ENCODE peak calls at places on chromosomes 2 and 18, in six cellular contexts. One of them, this sample, is unnamed.

GRCh38 chr2:239777219-239777618 is 247.9 kb downstream of the NDUFA10 start:
- DNase-seq in prostate gland: no peak
- DNase-seq in lower leg skin: no peak
- DNase-seq in activated T-helper 1 cell treated with anti-CD3 and anti-CD28 coated beads, Interleukin-12 subunit alpha, Interleukin-12 subunit beta, Interleukin-2, Interleukin-4 antibody, amounts not matched to agents 30 ng/mL and 10 ng/mL and 1 ng/mL, durations not matched to agents 14 hours and 24 hours and 36 hours: no peak
- DNase-seq in M059J: no peak
- DNase-seq in H9: peak; percentile 12
- DNase-seq in this sample: no peak

GRCh38 chr2:239149501-239149900 is 251.3 kb downstream of the HDAC4 start:
- DNase-seq in prostate gland: no peak
- DNase-seq in lower leg skin: no peak
- DNase-seq in activated T-helper 1 cell treated with anti-CD3 and anti-CD28 coated beads, Interleukin-12 subunit alpha, Interleukin-12 subunit beta, Interleukin-2, Interleukin-4 antibody, amounts not matched to agents 30 ng/mL and 10 ng/mL and 1 ng/mL, durations not matched to agents 14 hours and 24 hours and 36 hours: no peak
- DNase-seq in M059J: no peak
- DNase-seq in H9: peak; percentile 21
- DNase-seq in this sample: no peak

GRCh38 chr2:63424329-63425078 is 163.8 kb downstream of the WDPCP start:
- DNase-seq in prostate gland: no peak
- DNase-seq in lower leg skin: no peak
- DNase-seq in activated T-helper 1 cell treated with anti-CD3 and anti-CD28 coated beads, Interleukin-12 subunit alpha, Interleukin-12 subunit beta, Interleukin-2, Interleukin-4 antibody, amounts not matched to agents 30 ng/mL and 10 ng/mL and 1 ng/mL, durations not matched to agents 14 hours and 24 hours and 36 hours: no peak
- DNase-seq in M059J: peak; percentile 20
- DNase-seq in H9: peak; percentile 47
- DNase-seq in this sample: no peak

GRCh38 chr2:236863729-236864126 is 222.0 kb upstream of the COPS8 start:
- DNase-seq in prostate gland: no peak
- DNase-seq in lower leg skin: no peak
- DNase-seq in activated T-helper 1 cell treated with anti-CD3 and anti-CD28 coated beads, Interleukin-12 subunit alpha, Interleukin-12 subunit beta, Interleukin-2, Interleukin-4 antibody, amounts not matched to agents 30 ng/mL and 10 ng/mL and 1 ng/mL, durations not matched to agents 14 hours and 24 hours and 36 hours: no peak
- DNase-seq in M059J: no peak
- DNase-seq in H9: peak; percentile 8
- DNase-seq in this sample: no peak

GRCh38 chr18:68648191-68648590 is 66.7 kb downstream of the TMX3 start:
- DNase-seq in prostate gland: no peak
- DNase-seq in lower leg skin: no peak
- DNase-seq in activated T-helper 1 cell treated with anti-CD3 and anti-CD28 coated beads, Interleukin-12 subunit alpha, Interleukin-12 subunit beta, Interleukin-2, Interleukin-4 antibody, amounts not matched to agents 30 ng/mL and 10 ng/mL and 1 ng/mL, durations not matched to agents 14 hours and 24 hours and 36 hours: no peak
- DNase-seq in M059J: no peak
- DNase-seq in H9: no peak
- DNase-seq in this sample: no peak

GRCh38 chr2:220144411-220144810 is 517.0 kb downstream of the SLC4A3 start:
- DNase-seq in prostate gland: no peak
- DNase-seq in lower leg skin: no peak
- DNase-seq in activated T-helper 1 cell treated with anti-CD3 and anti-CD28 coated beads, Interleukin-12 subunit alpha, Interleukin-12 subunit beta, Interleukin-2, Interleukin-4 antibody, amounts not matched to agents 30 ng/mL and 10 ng/mL and 1 ng/mL, durations not matched to agents 14 hours and 24 hours and 36 hours: no peak
- DNase-seq in M059J: peak; percentile 82
- DNase-seq in H9: no peak
- DNase-seq in this sample: no peak

GRCh38 chr2:74130211-74130995 is 17.3 kb downstream of the BOLA3 start:
- DNase-seq in prostate gland: no peak
- DNase-seq in lower leg skin: no peak
- DNase-seq in activated T-helper 1 cell treated with anti-CD3 and anti-CD28 coated beads, Interleukin-12 subunit alpha, Interleukin-12 subunit beta, Interleukin-2, Interleukin-4 antibody, amounts not matched to agents 30 ng/mL and 10 ng/mL and 1 ng/mL, durations not matched to agents 14 hours and 24 hours and 36 hours: no peak
- DNase-seq in M059J: peak; percentile 32
- DNase-seq in H9: peak; percentile 36
- DNase-seq in this sample: no peak

GRCh38 chr2:8549273-8549922 is 132.5 kb upstream of the ID2 start:
- DNase-seq in prostate gland: no peak
- DNase-seq in lower leg skin: no peak
- DNase-seq in activated T-helper 1 cell treated with anti-CD3 and anti-CD28 coated beads, Interleukin-12 subunit alpha, Interleukin-12 subunit beta, Interleukin-2, Interleukin-4 antibody, amounts not matched to agents 30 ng/mL and 10 ng/mL and 1 ng/mL, durations not matched to agents 14 hours and 24 hours and 36 hours: no peak
- DNase-seq in M059J: no peak
- DNase-seq in H9: peak; percentile 4
- DNase-seq in this sample: no peak

GRCh38 chr2:48016620-48017019 is 110.3 kb upstream of the FBXO11 start:
- DNase-seq in prostate gland: no peak
- DNase-seq in lower leg skin: no peak
- DNase-seq in activated T-helper 1 cell treated with anti-CD3 and anti-CD28 coated beads, Interleukin-12 subunit alpha, Interleukin-12 subunit beta, Interleukin-2, Interleukin-4 antibody, amounts not matched to agents 30 ng/mL and 10 ng/mL and 1 ng/mL, durations not matched to agents 14 hours and 24 hours and 36 hours: no peak
- DNase-seq in M059J: no peak
- DNase-seq in H9: peak; percentile 38
- DNase-seq in this sample: no peak

GRCh38 chr2:239193925-239194687 is 206.7 kb downstream of the HDAC4 start:
- DNase-seq in prostate gland: no peak
- DNase-seq in lower leg skin: no peak
- DNase-seq in activated T-helper 1 cell treated with anti-CD3 and anti-CD28 coated beads, Interleukin-12 subunit alpha, Interleukin-12 subunit beta, Interleukin-2, Interleukin-4 antibody, amounts not matched to agents 30 ng/mL and 10 ng/mL and 1 ng/mL, durations not matched to agents 14 hours and 24 hours and 36 hours: no peak
- DNase-seq in M059J: no peak
- DNase-seq in H9: peak; percentile 34
- DNase-seq in this sample: no peak

GRCh38 chr18:12307871-12308385 is at the start of gene TUBB6:
- DNase-seq in prostate gland: no peak
- DNase-seq in lower leg skin: peak; percentile 38
- DNase-seq in activated T-helper 1 cell treated with anti-CD3 and anti-CD28 coated beads, Interleukin-12 subunit alpha, Interleukin-12 subunit beta, Interleukin-2, Interleukin-4 antibody, amounts not matched to agents 30 ng/mL and 10 ng/mL and 1 ng/mL, durations not matched to agents 14 hours and 24 hours and 36 hours: peak; percentile 41
- DNase-seq in M059J: peak; percentile 62
- DNase-seq in H9: peak; percentile 66
- DNase-seq in this sample: no peak

GRCh38 chr2:71291398-71291797 is 40.2 kb upstream of the ZNF638 start:
- DNase-seq in prostate gland: no peak
- DNase-seq in lower leg skin: no peak
- DNase-seq in activated T-helper 1 cell treated with anti-CD3 and anti-CD28 coated beads, Interleukin-12 subunit alpha, Interleukin-12 subunit beta, Interleukin-2, Interleukin-4 antibody, amounts not matched to agents 30 ng/mL and 10 ng/mL and 1 ng/mL, durations not matched to agents 14 hours and 24 hours and 36 hours: no peak
- DNase-seq in M059J: no peak
- DNase-seq in H9: no peak
- DNase-seq in this sample: peak; percentile 32

This sample was measured in GM04503.